ENCODE peak calls at places on chromosome 11, in ten cellular contexts. S is HCT116; B is AG04450; L is glutamatergic neuron; M is progenitor cell of endocrine pancreas; Q is ovary; N is neural crest cell; C is fibroblast of lung; D is left ventricle myocardium inferior; H is activated CD8-positive, alpha-beta T cell treated with anti-CD3 and anti-CD28 coated beads for 36 hours. E is an unnamed sample.

GRCh38 chr11:128522943-128523518 is 64.3 kb downstream of the ETS1 start:
- DNase-seq in S (no peak), B (no peak), L (no peak), M (no peak), Q (no peak), N (no peak), C (no peak), D (no peak), H (peak; percentile 91), E (peak; percentile 48)

GRCh38 chr11:8810331-8811301 is 100.4 kb upstream of the AKIP1 start:
- DNase-seq in S (no peak), B (peak; percentile 61), L (peak; percentile 64), M (peak; percentile 47), Q (peak; percentile 88), N (peak; percentile 65), C (peak; percentile 82), D (peak; percentile 81), H (peak; percentile 19), E (peak; percentile 75)

GRCh38 chr11:86068138-86068861 is 584 bp downstream of the PICALM start:
- DNase-seq in S (no peak), B (no peak), L (peak; percentile 51), M (peak; percentile 15), Q (no peak), N (peak; percentile 13), C (no peak), D (peak; percentile 31), H (peak; percentile 60), E (peak; percentile 51)

GRCh38 chr11:92225206-92225562 is 566 bp downstream of the FAT3 start:
- DNase-seq in S (no peak), B (no peak), L (peak; percentile 44), M (no peak), Q (peak; percentile 7), N (no peak), C (no peak), D (no peak), H (no peak), E (no peak)

GRCh38 chr11:73234403-73235181 is 16.5 kb downstream of the P2RY2 start:
- DNase-seq in S (no peak), B (no peak), L (peak; percentile 8), M (no peak), Q (no peak), N (no peak), C (no peak), D (no peak), H (no peak), E (no peak)

GRCh38 chr11:75240381-75241035 is at the start of gene TPBGL:
- DNase-seq in S (no peak), B (no peak), L (peak; percentile 53), M (no peak), Q (no peak), N (peak; percentile 21), C (no peak), D (no peak), H (peak; percentile 45), E (no peak)

GRCh38 chr11:59791639-59792038 is 18.9 kb downstream of the MRPL16 start:
- DNase-seq in S (no peak), B (no peak), L (no peak), M (no peak), Q (no peak), N (no peak), C (no peak), D (no peak), H (no peak), E (no peak)

GRCh38 chr11:72816404-72816990 is 2.3 kb downstream of the ATG16L2 start:
- DNase-seq in S (no peak), B (no peak), L (no peak), M (no peak), Q (no peak), N (no peak), C (no peak), D (no peak), H (no peak), E (peak; percentile 26)

GRCh38 chr11:6387811-6388599 is 2.3 kb upstream of the SMPD1 start:
- DNase-seq in S (no peak), B (no peak), L (no peak), M (no peak), Q (no peak), N (no peak), C (peak; percentile 39), D (no peak), H (no peak), E (no peak)

GRCh38 chr11:16186680-16187079 is 169.7 kb downstream of the SOX6 start:
- DNase-seq in S (no peak), B (no peak), L (no peak), M (no peak), Q (no peak), N (no peak), C (no peak), D (no peak), H (no peak), E (no peak)

GRCh38 chr11:27294654-27295053 is 68.4 kb downstream of the CCDC34 start:
- DNase-seq in S (no peak), B (no peak), L (no peak), M (no peak), Q (no peak), N (no peak), C (no peak), D (no peak), H (no peak), E (no peak)

GRCh38 chr11:9956483-9956882 is 292.6 kb downstream of the SWAP70 start:
- DNase-seq in S (no peak), B (no peak), L (no peak), M (no peak), Q (no peak), N (no peak), C (peak; percentile 47), D (no peak), H (no peak), E (no peak)

DNA sequence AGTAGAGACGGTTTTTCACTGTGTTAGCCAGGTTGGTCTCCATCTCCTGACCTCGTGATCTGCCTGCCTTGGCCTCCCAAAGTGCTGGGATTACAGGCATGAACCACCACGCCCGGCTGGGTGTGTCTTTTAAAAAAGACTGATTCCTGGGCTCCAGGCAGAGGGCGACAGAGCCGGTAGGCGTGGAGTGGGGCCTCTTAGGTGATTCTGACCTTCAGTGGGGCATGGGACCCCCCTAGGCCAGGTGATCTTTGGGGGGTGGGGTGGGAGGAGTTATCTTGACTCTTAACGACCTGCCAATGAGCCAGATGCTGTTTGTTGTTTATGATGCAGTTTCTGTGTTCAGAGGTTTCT is 12.9 kb upstream of the SORL1-AS1 start:
- DNase-seq in S (no peak), B (no peak), L (no peak), M (no peak), Q (no peak), N (no peak), C (no peak), D (no peak), H (no peak), E (no peak)
- TF ChIP-seq CTCF in S (no peak), B (no peak), L (no peak), M (no peak), Q (no peak), N (no peak), C (no peak), D (no peak), H (no peak), E (no peak)

GRCh38 chr11:2878782-2879181 is 6.8 kb downstream of the CDKN1C start:
- DNase-seq in S (no peak), B (no peak), L (no peak), M (no peak), Q (no peak), N (no peak), C (no peak), D (no peak), H (no peak), E (no peak)
- TF ChIP-seq CTCF in S (no peak), B (no peak), L (no peak), M (no peak), Q (no peak), N (no peak), C (no peak), D (no peak), H (no peak), E (no peak)

GRCh38 chr11:65021003-65021402 is 6.2 kb upstream of the SNX15 start:
- DNase-seq in S (no peak), B (no peak), L (no peak), M (no peak), Q (no peak), N (no peak), C (no peak), D (no peak), H (no peak), E (no peak)

GRCh38 chr11:65016705-65017104 is 2.7 kb downstream of the ARL2 start:
- DNase-seq in S (no peak), B (no peak), L (no peak), M (no peak), Q (no peak), N (no peak), C (no peak), D (no peak), H (no peak), E (no peak)

GRCh38 chr11:65017927-65018326 is 4.0 kb downstream of the ARL2 start:
- DNase-seq in S (no peak), B (no peak), L (no peak), M (no peak), Q (no peak), N (no peak), C (no peak), D (no peak), H (no peak), E (no peak)

GRCh38 chr11:65021509-65021908 is 5.7 kb upstream of the SNX15 start:
- DNase-seq in S (no peak), B (no peak), L (no peak), M (no peak), Q (no peak), N (no peak), C (no peak), D (no peak), H (no peak), E (no peak)

GRCh38 chr11:65019824-65020223 is 5.9 kb downstream of the ARL2 start:
- DNase-seq in S (no peak), B (no peak), L (no peak), M (no peak), Q (no peak), N (no peak), C (no peak), D (no peak), H (no peak), E (no peak)
- TF ChIP-seq CTCF in S (no peak), B (no peak), L (no peak), M (no peak), Q (no peak), N (no peak), C (no peak), D (no peak), H (no peak), E (no peak)

DNA sequence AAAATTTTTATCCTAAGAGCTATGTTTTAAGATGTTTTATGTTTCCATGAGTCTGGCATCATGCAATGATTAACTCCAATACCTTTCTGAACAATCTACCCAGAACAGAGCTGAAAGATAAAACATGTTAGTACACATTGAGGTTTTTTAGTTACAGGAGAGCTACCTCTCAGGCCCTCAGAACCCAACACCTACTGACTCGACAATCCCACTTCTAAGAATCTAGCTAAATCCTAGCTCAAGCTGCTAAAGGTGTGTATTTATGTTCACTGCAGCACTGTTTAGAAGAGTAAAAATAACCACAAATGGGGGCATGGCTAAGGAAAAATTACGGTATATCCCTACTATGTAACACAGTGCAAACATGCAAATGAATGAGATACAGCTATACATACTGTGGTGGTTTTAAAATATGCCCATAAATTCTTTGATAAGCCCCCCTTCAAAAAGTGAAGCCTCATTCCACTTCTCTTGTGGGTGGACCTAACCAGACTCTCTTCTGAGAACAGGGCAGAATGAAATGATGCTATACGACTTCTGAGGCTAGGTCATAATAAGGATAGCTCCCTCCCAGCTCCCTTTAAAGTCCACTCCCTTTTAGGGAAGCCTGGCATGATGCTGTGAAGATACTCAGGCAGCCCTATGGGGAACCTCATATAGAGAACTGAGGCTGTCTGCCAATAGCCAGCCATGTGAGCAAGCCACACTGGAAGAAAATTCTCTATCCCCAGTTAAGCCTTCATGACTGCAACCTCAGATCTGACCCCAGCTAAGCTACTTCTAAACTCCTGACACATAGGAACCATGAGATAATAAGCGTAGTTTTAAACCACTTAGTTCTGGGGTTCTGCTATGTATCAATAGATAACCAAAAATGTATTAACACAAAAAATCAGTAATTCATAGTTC is 29.5 kb downstream of the TMEM123 start:
- DNase-seq in S (no peak), B (no peak), L (no peak), M (no peak), Q (no peak), N (no peak), C (no peak), D (no peak), H (no peak), E (no peak)
- TF ChIP-seq CTCF in S (no peak), B (no peak), L (no peak), M (no peak), Q (no peak), N (no peak), C (no peak), D (no peak), H (no peak), E (no peak)

E was measured in GM13976.